ENCODE peak calls at places on chromosomes 7 and 10, in seven cellular contexts. T is colonic mucosa, J is neuronal stem cell, A is PC-9, U is astrocyte, P is fibroblast of lung, F is heart right ventricle. K is an unnamed sample. For H3K4me1 and H3K9me3, the result is how much of the 10 kb centered on the place peaks cover.

GRCh38 chr10:4069491-4069890 is 284.5 kb upstream of the KLF6 start:
- DNase-seq in T (no peak), J (no peak), A (no peak), U (peak), P (no peak), F (no peak), K (no peak)

GRCh38 chr7:2539031-2540028 is 16.0 kb downstream of the BRAT1 start:
- DNase-seq in T (no peak), J (no peak), A (no peak), U (no peak), P (no peak), F (no peak), K (peak)

GRCh38 chr10:48504141-48504885 is 100.6 kb downstream of the ARHGAP22 start:
- DNase-seq in T (peak), J (no peak), A (no peak), U (no peak), P (no peak), F (no peak), K (no peak)

GRCh38 chr10:86216886-86217285 is 149.7 kb downstream of the GRID1 start:
- DNase-seq in T (no peak), J (no peak), A (no peak), U (no peak), P (no peak), F (no peak), K (no peak)

GRCh38 chr7:73973091-73973490 is 54.9 kb upstream of the ELN start:
- DNase-seq in T (peak), J (no peak), A (no peak), U (no peak), P (no peak), F (peak), K (peak)

GRCh38 chr10:58894929-58895328 is 281.5 kb upstream of the PHYHIPL start:
- DNase-seq in T (no peak), J (no peak), A (no peak), U (no peak), P (no peak), F (no peak), K (no peak)

GRCh38 chr10:97550336-97551149 is 22.0 kb upstream of the ANKRD2 start:
- DNase-seq in T (no peak), J (no peak), A (no peak), U (no peak), P (no peak), F (no peak), K (no peak)

GRCh38 chr7:122702872-122703510 is at the start of gene RNF148:
- DNase-seq in T (no peak), J (no peak), A (no peak), U (no peak), P (peak), F (no peak), K (no peak)

GRCh38 chr7:18619311-18619710 is 123.8 kb downstream of the HDAC9 start:
- DNase-seq in T (no peak), J (no peak), A (no peak), U (no peak), P (no peak), F (no peak), K (no peak)

GRCh38 chr7:64314493-64315020 is 796 bp downstream of the ZNF736 start:
- DNase-seq in T (no peak), J (no peak), A (no peak), U (no peak), P (no peak), F (no peak), K (peak)

GRCh38 chr10:28111712-28112111 is 112.8 kb upstream of the ODAD2 start:
- DNase-seq in T (no peak), J (no peak), A (no peak), U (peak), P (peak), F (no peak), K (no peak)

DNA sequence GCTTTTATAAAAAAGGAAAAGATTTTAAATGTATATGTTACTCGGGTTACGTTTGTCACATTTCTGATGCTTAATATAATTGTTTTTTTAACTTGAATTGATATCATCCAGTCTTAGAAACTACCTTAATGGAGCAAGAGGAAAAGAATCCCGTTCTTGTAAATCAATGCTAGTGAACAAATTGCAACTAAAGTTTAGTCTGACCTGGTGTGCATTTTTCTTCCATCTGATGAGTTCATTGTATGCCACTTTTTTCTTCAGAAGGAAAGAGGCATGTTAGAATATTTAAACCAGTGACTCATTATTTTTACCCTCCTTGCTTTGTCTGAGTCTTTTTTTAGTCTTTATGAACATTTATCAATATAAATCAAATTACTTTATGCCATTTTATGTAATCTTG is 34.7 kb downstream of the NET1 start:
- DNase-seq in T (no peak), J (no peak), A (no peak), U (peak), P (peak), F (no peak), K (no peak)
- H3K4me1 ChIP-seq in T (under half), J (under half), A (under half), U (under half), P (under half), F (under half), K (under half)

DNA sequence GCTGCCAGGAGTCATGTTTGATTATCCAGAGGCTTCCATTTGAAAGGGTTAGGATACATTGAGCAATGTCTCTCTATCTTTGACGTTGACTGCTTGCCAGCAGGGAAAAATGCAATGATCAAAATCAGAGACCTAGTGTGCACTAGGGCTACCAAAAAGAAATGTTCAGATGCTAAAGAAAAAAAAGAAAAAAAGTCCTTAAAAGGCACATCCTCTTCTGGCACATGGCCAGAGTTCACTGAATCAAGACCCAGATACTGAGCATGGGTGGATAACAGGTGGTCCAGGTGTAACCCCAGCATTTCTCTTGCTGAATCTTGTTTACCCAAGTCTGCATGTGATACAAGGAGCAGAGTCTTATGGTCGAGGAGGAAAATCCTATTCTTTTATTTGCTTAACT is 899.3 kb downstream of the SORCS3 start:
- DNase-seq in T (no peak), J (no peak), A (no peak), U (no peak), P (no peak), F (no peak), K (no peak)
- H3K9me3 ChIP-seq in T (under half), J (under half), A (under half), U (under half), P (under half), F (under half), K (under half)

GRCh38 chr10:99927719-99928280 is 81.9 kb downstream of the DNMBP start:
- DNase-seq in T (peak), J (no peak), A (peak), U (no peak), P (peak), F (no peak), K (no peak)

GRCh38 chr10:99926925-99927718 is 82.6 kb downstream of the DNMBP start:
- DNase-seq in T (peak), J (no peak), A (peak), U (peak), P (peak), F (peak), K (no peak)

GRCh38 chr10:99924856-99925255 is 84.9 kb downstream of the DNMBP start:
- DNase-seq in T (no peak), J (no peak), A (no peak), U (no peak), P (no peak), F (no peak), K (no peak)

GRCh38 chr10:99930731-99931550 is 78.8 kb downstream of the DNMBP start:
- DNase-seq in T (peak), J (no peak), A (peak), U (peak), P (no peak), F (no peak), K (no peak)

GRCh38 chr10:99929360-99929759 is 80.4 kb downstream of the DNMBP start:
- DNase-seq in T (no peak), J (no peak), A (no peak), U (no peak), P (no peak), F (no peak), K (no peak)
- H3K27ac ChIP-seq in T (peak), J (no peak), A (peak), U (no peak), P (no peak), F (no peak), K (no peak)

DNA sequence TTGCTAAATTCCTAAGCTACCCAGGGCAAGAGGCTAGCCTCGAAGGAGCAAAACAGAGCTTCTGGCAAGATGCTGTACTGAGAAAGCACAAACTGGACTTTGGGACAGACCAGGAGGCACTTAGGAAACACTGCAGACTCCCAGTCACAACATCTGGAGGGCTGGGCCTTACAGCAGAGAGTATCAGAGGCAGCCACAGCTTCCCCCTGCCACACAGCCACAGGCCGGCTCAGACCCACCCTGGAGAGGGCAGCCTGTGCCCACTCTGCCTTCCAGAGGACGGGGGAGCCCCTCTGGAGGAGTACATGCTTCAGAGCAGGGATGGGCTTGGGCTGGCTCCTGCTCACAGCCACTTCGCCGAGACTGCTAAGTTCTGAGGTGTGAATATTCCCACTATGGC is 17.4 kb downstream of the ESYT2 start:
- DNase-seq in T (no peak), J (no peak), A (no peak), U (no peak), P (no peak), F (no peak), K (no peak)
- H3K4me1 ChIP-seq in T (under half), J (under half), A (half or more), U (under half), P (under half), F (under half), K (under half)

DNA sequence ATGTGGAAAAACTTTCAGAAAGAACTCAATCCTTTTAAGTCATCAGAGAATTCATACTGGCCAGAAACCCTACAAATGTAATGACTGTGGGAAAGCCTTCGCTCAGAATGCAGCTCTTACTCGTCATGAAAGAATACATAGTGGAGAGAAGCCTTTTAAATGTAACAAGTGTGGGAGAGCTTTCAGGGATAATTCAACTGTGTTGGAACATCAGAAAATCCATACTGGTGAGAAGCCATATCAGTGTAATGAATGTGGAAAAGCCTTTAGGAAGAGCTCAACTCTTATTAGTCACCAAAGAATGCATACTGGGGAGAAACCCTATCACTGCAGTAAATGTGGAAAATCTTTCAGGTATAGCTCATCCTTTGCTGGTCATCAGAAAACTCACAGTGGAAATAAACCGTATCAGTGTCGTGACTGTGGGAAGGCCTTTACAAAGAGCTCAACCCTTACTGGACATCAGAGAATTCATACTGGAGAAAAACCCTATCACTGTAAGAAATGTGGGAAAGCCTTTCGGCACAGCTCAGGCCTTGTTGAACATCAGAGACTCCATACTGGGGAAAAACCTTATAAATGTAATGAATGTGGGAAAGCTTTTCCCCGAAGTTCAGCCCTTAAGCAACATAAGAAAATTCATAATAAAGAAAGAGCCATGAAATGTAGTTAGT is 10.6 kb downstream of the ZNF485 start:
- DNase-seq in T (no peak), J (no peak), A (no peak), U (no peak), P (no peak), F (no peak), K (no peak)
- H3K9me3 ChIP-seq in T (under half), J (under half), A (half or more), U (under half), P (under half), F (under half), K (under half)

GRCh38 chr10:9149134-9149533 is 1094.6 kb downstream of the GATA3 start:
- DNase-seq in T (no peak), J (no peak), A (peak), U (no peak), P (no peak), F (no peak), K (no peak)
- H3K27ac ChIP-seq in T (no peak), J (no peak), A (no peak), U (no peak), P (no peak), F (no peak), K (no peak)